ENCODE peak calls at places on chromosome 3, in seven cellular contexts. One of them, this sample, is unnamed.
A peak's percentile ranks its signal among the peaks of the same experiment; 100 is the strongest.

GRCh38 chr3:24523988-24524727 is 29.5 kb upstream of the THRB start:
- DNase-seq in stimulated activated CD8-positive, alpha-beta memory T cell treated with anti-CD3 and anti-CD28 coated beads, Interleukin-15, amount 100 ng/mL, for 4 hours: no peak
- DNase-seq in iris pigment epithelial cell: peak; percentile 36
- DNase-seq in M059J: peak; percentile 57
- DNase-seq in NCI-H2171 treated with DMSO at 0.1 percent for 48 hours: no peak
- DNase-seq in NCI-H2081: no peak
- DNase-seq in mucosa of gallbladder: no peak
- DNase-seq in this sample: no peak

GRCh38 chr3:112894258-112894657 is 47.6 kb upstream of the CD200R1L start:
- DNase-seq in NCI-H2081: no peak
- DNase-seq in mucosa of gallbladder: no peak
- DNase-seq in iris pigment epithelial cell: peak; percentile 40
- DNase-seq in M059J: peak; percentile 92
- DNase-seq in NCI-H2171 treated with DMSO at 0.1 percent for 48 hours: no peak
- DNase-seq in stimulated activated CD8-positive, alpha-beta memory T cell treated with anti-CD3 and anti-CD28 coated beads, Interleukin-15, amount 100 ng/mL, for 4 hours: no peak
- DNase-seq in this sample: no peak

GRCh38 chr3:122619040-122619439 is 41.6 kb downstream of the PARP15 start:
- DNase-seq in mucosa of gallbladder: no peak
- DNase-seq in NCI-H2081: no peak
- DNase-seq in stimulated activated CD8-positive, alpha-beta memory T cell treated with anti-CD3 and anti-CD28 coated beads, Interleukin-15, amount 100 ng/mL, for 4 hours: no peak
- DNase-seq in M059J: peak; percentile 15
- DNase-seq in NCI-H2171 treated with DMSO at 0.1 percent for 48 hours: no peak
- DNase-seq in iris pigment epithelial cell: no peak
- DNase-seq in this sample: no peak

GRCh38 chr3:108292905-108293328 is 3.4 kb upstream of the HHLA2 start:
- DNase-seq in mucosa of gallbladder: no peak
- DNase-seq in iris pigment epithelial cell: no peak
- DNase-seq in NCI-H2171 treated with DMSO at 0.1 percent for 48 hours: no peak
- DNase-seq in stimulated activated CD8-positive, alpha-beta memory T cell treated with anti-CD3 and anti-CD28 coated beads, Interleukin-15, amount 100 ng/mL, for 4 hours: no peak
- DNase-seq in NCI-H2081: no peak
- DNase-seq in M059J: no peak
- DNase-seq in this sample: no peak

GRCh38 chr3:184805351-184806038 is 6.5 kb upstream of the VPS8 start:
- DNase-seq in iris pigment epithelial cell: peak; percentile 46
- DNase-seq in NCI-H2081: peak; percentile 34
- DNase-seq in stimulated activated CD8-positive, alpha-beta memory T cell treated with anti-CD3 and anti-CD28 coated beads, Interleukin-15, amount 100 ng/mL, for 4 hours: no peak
- DNase-seq in M059J: peak; percentile 27
- DNase-seq in mucosa of gallbladder: peak; percentile 29
- DNase-seq in NCI-H2171 treated with DMSO at 0.1 percent for 48 hours: peak; percentile 20
- DNase-seq in this sample: peak; percentile 69

GRCh38 chr3:30693470-30694120 is 87.2 kb downstream of the TGFBR2 start:
- DNase-seq in NCI-H2081: peak; percentile 73
- DNase-seq in iris pigment epithelial cell: peak; percentile 75
- DNase-seq in NCI-H2171 treated with DMSO at 0.1 percent for 48 hours: peak; percentile 62
- DNase-seq in stimulated activated CD8-positive, alpha-beta memory T cell treated with anti-CD3 and anti-CD28 coated beads, Interleukin-15, amount 100 ng/mL, for 4 hours: peak; percentile 19
- DNase-seq in mucosa of gallbladder: peak; percentile 50
- DNase-seq in M059J: peak; percentile 64
- DNase-seq in this sample: peak; percentile 17

GRCh38 chr3:117144832-117145231 is 435.3 kb downstream of the TUSC7 start:
- DNase-seq in iris pigment epithelial cell: no peak
- DNase-seq in M059J: no peak
- DNase-seq in NCI-H2171 treated with DMSO at 0.1 percent for 48 hours: no peak
- DNase-seq in mucosa of gallbladder: no peak
- DNase-seq in stimulated activated CD8-positive, alpha-beta memory T cell treated with anti-CD3 and anti-CD28 coated beads, Interleukin-15, amount 100 ng/mL, for 4 hours: no peak
- DNase-seq in NCI-H2081: no peak
- DNase-seq in this sample: no peak

GRCh38 chr3:138976047-138976446 is 29.0 kb downstream of the FOXL2NB start:
- DNase-seq in NCI-H2081: no peak
- DNase-seq in stimulated activated CD8-positive, alpha-beta memory T cell treated with anti-CD3 and anti-CD28 coated beads, Interleukin-15, amount 100 ng/mL, for 4 hours: no peak
- DNase-seq in NCI-H2171 treated with DMSO at 0.1 percent for 48 hours: no peak
- DNase-seq in mucosa of gallbladder: no peak
- DNase-seq in iris pigment epithelial cell: no peak
- DNase-seq in M059J: no peak
- DNase-seq in this sample: no peak

GRCh38 chr3:134516905-134517304 is 31.0 kb downstream of the CEP63 start:
- DNase-seq in M059J: no peak
- DNase-seq in iris pigment epithelial cell: no peak
- DNase-seq in NCI-H2081: no peak
- DNase-seq in NCI-H2171 treated with DMSO at 0.1 percent for 48 hours: peak; percentile 78
- DNase-seq in mucosa of gallbladder: no peak
- DNase-seq in stimulated activated CD8-positive, alpha-beta memory T cell treated with anti-CD3 and anti-CD28 coated beads, Interleukin-15, amount 100 ng/mL, for 4 hours: no peak
- DNase-seq in this sample: no peak

GRCh38 chr3:63290686-63291085 is 12.6 kb downstream of the SYNPR start:
- DNase-seq in NCI-H2171 treated with DMSO at 0.1 percent for 48 hours: no peak
- DNase-seq in NCI-H2081: no peak
- DNase-seq in mucosa of gallbladder: no peak
- DNase-seq in iris pigment epithelial cell: no peak
- DNase-seq in stimulated activated CD8-positive, alpha-beta memory T cell treated with anti-CD3 and anti-CD28 coated beads, Interleukin-15, amount 100 ng/mL, for 4 hours: no peak
- DNase-seq in M059J: no peak
- DNase-seq in this sample: no peak

GRCh38 chr3:38834110-38834509 is 18.1 kb upstream of the SCN10A start:
- DNase-seq in iris pigment epithelial cell: peak; percentile 93
- DNase-seq in NCI-H2081: peak; percentile 42
- DNase-seq in NCI-H2171 treated with DMSO at 0.1 percent for 48 hours: no peak
- DNase-seq in M059J: peak; percentile 84
- DNase-seq in mucosa of gallbladder: peak; percentile 21
- DNase-seq in stimulated activated CD8-positive, alpha-beta memory T cell treated with anti-CD3 and anti-CD28 coated beads, Interleukin-15, amount 100 ng/mL, for 4 hours: no peak
- DNase-seq in this sample: peak; percentile 20

GRCh38 chr3:133821767-133822638 is 16.4 kb downstream of the SRPRB start:
- DNase-seq in stimulated activated CD8-positive, alpha-beta memory T cell treated with anti-CD3 and anti-CD28 coated beads, Interleukin-15, amount 100 ng/mL, for 4 hours: no peak
- DNase-seq in mucosa of gallbladder: peak; percentile 40
- DNase-seq in iris pigment epithelial cell: peak; percentile 47
- DNase-seq in NCI-H2171 treated with DMSO at 0.1 percent for 48 hours: no peak
- DNase-seq in M059J: peak; percentile 91
- DNase-seq in NCI-H2081: peak; percentile 21
- DNase-seq in this sample: peak; percentile 9

GRCh38 chr3:59641169-59641914 is 591.5 kb upstream of the CFAP20DC start:
- DNase-seq in NCI-H2081: no peak
- DNase-seq in mucosa of gallbladder: peak; percentile 61
- DNase-seq in M059J: no peak
- DNase-seq in iris pigment epithelial cell: no peak
- DNase-seq in NCI-H2171 treated with DMSO at 0.1 percent for 48 hours: no peak
- DNase-seq in stimulated activated CD8-positive, alpha-beta memory T cell treated with anti-CD3 and anti-CD28 coated beads, Interleukin-15, amount 100 ng/mL, for 4 hours: no peak
- DNase-seq in this sample: no peak

GRCh38 chr3:123431658-123432323 is 17.1 kb downstream of the ADCY5 start:
- DNase-seq in stimulated activated CD8-positive, alpha-beta memory T cell treated with anti-CD3 and anti-CD28 coated beads, Interleukin-15, amount 100 ng/mL, for 4 hours: no peak
- DNase-seq in M059J: peak; percentile 88
- DNase-seq in mucosa of gallbladder: no peak
- DNase-seq in iris pigment epithelial cell: no peak
- DNase-seq in NCI-H2081: no peak
- DNase-seq in NCI-H2171 treated with DMSO at 0.1 percent for 48 hours: no peak
- DNase-seq in this sample: peak; percentile 22

GRCh38 chr3:182941719-182942118 is 38.6 kb downstream of the DCUN1D1 start:
- DNase-seq in NCI-H2171 treated with DMSO at 0.1 percent for 48 hours: no peak
- DNase-seq in M059J: no peak
- DNase-seq in NCI-H2081: no peak
- DNase-seq in stimulated activated CD8-positive, alpha-beta memory T cell treated with anti-CD3 and anti-CD28 coated beads, Interleukin-15, amount 100 ng/mL, for 4 hours: no peak
- DNase-seq in mucosa of gallbladder: no peak
- DNase-seq in iris pigment epithelial cell: no peak
- DNase-seq in this sample: no peak

GRCh38 chr3:49924683-49925082 is 4.9 kb downstream of the MON1A start:
- DNase-seq in NCI-H2081: no peak
- DNase-seq in stimulated activated CD8-positive, alpha-beta memory T cell treated with anti-CD3 and anti-CD28 coated beads, Interleukin-15, amount 100 ng/mL, for 4 hours: no peak
- DNase-seq in NCI-H2171 treated with DMSO at 0.1 percent for 48 hours: no peak
- DNase-seq in M059J: peak; percentile 73
- DNase-seq in mucosa of gallbladder: no peak
- DNase-seq in iris pigment epithelial cell: peak; percentile 97
- DNase-seq in this sample: no peak

GRCh38 chr3:141112686-141113255 is 61.6 kb downstream of the SPSB4 start:
- DNase-seq in NCI-H2171 treated with DMSO at 0.1 percent for 48 hours: no peak
- DNase-seq in M059J: no peak
- DNase-seq in stimulated activated CD8-positive, alpha-beta memory T cell treated with anti-CD3 and anti-CD28 coated beads, Interleukin-15, amount 100 ng/mL, for 4 hours: no peak
- DNase-seq in NCI-H2081: no peak
- DNase-seq in mucosa of gallbladder: no peak
- DNase-seq in iris pigment epithelial cell: no peak
- DNase-seq in this sample: no peak

GRCh38 chr3:128278761-128279593 is 125.7 kb downstream of the EEFSEC start:
- DNase-seq in stimulated activated CD8-positive, alpha-beta memory T cell treated with anti-CD3 and anti-CD28 coated beads, Interleukin-15, amount 100 ng/mL, for 4 hours: no peak
- DNase-seq in NCI-H2171 treated with DMSO at 0.1 percent for 48 hours: no peak
- DNase-seq in mucosa of gallbladder: peak; percentile 57
- DNase-seq in M059J: peak; percentile 96
- DNase-seq in NCI-H2081: peak; percentile 68
- DNase-seq in iris pigment epithelial cell: peak; percentile 76
- DNase-seq in this sample: peak; percentile 56

GRCh38 chr3:117998071-117998470 is 1036.6 kb downstream of the IGSF11 start:
- DNase-seq in mucosa of gallbladder: no peak
- DNase-seq in NCI-H2081: no peak
- DNase-seq in NCI-H2171 treated with DMSO at 0.1 percent for 48 hours: no peak
- DNase-seq in iris pigment epithelial cell: peak; percentile 5
- DNase-seq in stimulated activated CD8-positive, alpha-beta memory T cell treated with anti-CD3 and anti-CD28 coated beads, Interleukin-15, amount 100 ng/mL, for 4 hours: no peak
- DNase-seq in M059J: peak; percentile 15
- DNase-seq in this sample: no peak

GRCh38 chr3:150384517-150385212 is 23.4 kb upstream of the TSC22D2 start:
- DNase-seq in NCI-H2081: no peak
- DNase-seq in NCI-H2171 treated with DMSO at 0.1 percent for 48 hours: no peak
- DNase-seq in stimulated activated CD8-positive, alpha-beta memory T cell treated with anti-CD3 and anti-CD28 coated beads, Interleukin-15, amount 100 ng/mL, for 4 hours: no peak
- DNase-seq in mucosa of gallbladder: peak; percentile 33
- DNase-seq in M059J: no peak
- DNase-seq in iris pigment epithelial cell: peak; percentile 33
- DNase-seq in this sample: peak; percentile 21

GRCh38 chr3:134600685-134601502 is 49.9 kb downstream of the KY start:
- DNase-seq in NCI-H2081: peak; percentile 74
- DNase-seq in M059J: peak; percentile 74
- DNase-seq in NCI-H2171 treated with DMSO at 0.1 percent for 48 hours: peak; percentile 65
- DNase-seq in iris pigment epithelial cell: peak; percentile 71
- DNase-seq in stimulated activated CD8-positive, alpha-beta memory T cell treated with anti-CD3 and anti-CD28 coated beads, Interleukin-15, amount 100 ng/mL, for 4 hours: no peak
- DNase-seq in mucosa of gallbladder: peak; percentile 34
- DNase-seq in this sample: peak; percentile 56

GRCh38 chr3:9934993-9935392 is 1.4 kb downstream of the CRELD1 start:
- DNase-seq in M059J: no peak
- DNase-seq in NCI-H2081: no peak
- DNase-seq in stimulated activated CD8-positive, alpha-beta memory T cell treated with anti-CD3 and anti-CD28 coated beads, Interleukin-15, amount 100 ng/mL, for 4 hours: no peak
- DNase-seq in NCI-H2171 treated with DMSO at 0.1 percent for 48 hours: no peak
- DNase-seq in mucosa of gallbladder: no peak
- DNase-seq in iris pigment epithelial cell: no peak
- DNase-seq in this sample: no peak

GRCh38 chr3:175805825-175806224 is 946.7 kb downstream of the NAALADL2 start:
- DNase-seq in NCI-H2081: no peak
- DNase-seq in M059J: no peak
- DNase-seq in NCI-H2171 treated with DMSO at 0.1 percent for 48 hours: no peak
- DNase-seq in mucosa of gallbladder: no peak
- DNase-seq in stimulated activated CD8-positive, alpha-beta memory T cell treated with anti-CD3 and anti-CD28 coated beads, Interleukin-15, amount 100 ng/mL, for 4 hours: no peak
- DNase-seq in iris pigment epithelial cell: no peak
- DNase-seq in this sample: no peak

GRCh38 chr3:58260733-58261132 is 23.1 kb downstream of the ABHD6 start:
- DNase-seq in NCI-H2081: no peak
- DNase-seq in M059J: peak; percentile 76
- DNase-seq in NCI-H2171 treated with DMSO at 0.1 percent for 48 hours: peak; percentile 62
- DNase-seq in mucosa of gallbladder: no peak
- DNase-seq in stimulated activated CD8-positive, alpha-beta memory T cell treated with anti-CD3 and anti-CD28 coated beads, Interleukin-15, amount 100 ng/mL, for 4 hours: no peak
- DNase-seq in iris pigment epithelial cell: peak; percentile 59
- DNase-seq in this sample: no peak

GRCh38 chr3:31250116-31250813 is 282.5 kb upstream of the STT3B start:
- DNase-seq in M059J: peak; percentile 80
- DNase-seq in NCI-H2171 treated with DMSO at 0.1 percent for 48 hours: no peak
- DNase-seq in mucosa of gallbladder: no peak
- DNase-seq in NCI-H2081: no peak
- DNase-seq in stimulated activated CD8-positive, alpha-beta memory T cell treated with anti-CD3 and anti-CD28 coated beads, Interleukin-15, amount 100 ng/mL, for 4 hours: no peak
- DNase-seq in iris pigment epithelial cell: peak; percentile 9
- DNase-seq in this sample: no peak

GRCh38 chr3:56288258-56288657 is 180.0 kb downstream of the ERC2 start:
- DNase-seq in NCI-H2081: no peak
- DNase-seq in iris pigment epithelial cell: no peak
- DNase-seq in M059J: no peak
- DNase-seq in mucosa of gallbladder: no peak
- DNase-seq in NCI-H2171 treated with DMSO at 0.1 percent for 48 hours: no peak
- DNase-seq in stimulated activated CD8-positive, alpha-beta memory T cell treated with anti-CD3 and anti-CD28 coated beads, Interleukin-15, amount 100 ng/mL, for 4 hours: no peak
- DNase-seq in this sample: no peak

GRCh38 chr3:150331978-150332568 is 76.0 kb upstream of the TSC22D2 start:
- DNase-seq in iris pigment epithelial cell: no peak
- DNase-seq in NCI-H2081: no peak
- DNase-seq in mucosa of gallbladder: no peak
- DNase-seq in M059J: no peak
- DNase-seq in NCI-H2171 treated with DMSO at 0.1 percent for 48 hours: no peak
- DNase-seq in stimulated activated CD8-positive, alpha-beta memory T cell treated with anti-CD3 and anti-CD28 coated beads, Interleukin-15, amount 100 ng/mL, for 4 hours: no peak
- DNase-seq in this sample: no peak

GRCh38 chr3:184145120-184145524 is 10.0 kb downstream of the EIF2B5 start:
- DNase-seq in stimulated activated CD8-positive, alpha-beta memory T cell treated with anti-CD3 and anti-CD28 coated beads, Interleukin-15, amount 100 ng/mL, for 4 hours: no peak
- DNase-seq in iris pigment epithelial cell: peak; percentile 60
- DNase-seq in mucosa of gallbladder: peak; percentile 74
- DNase-seq in M059J: peak; percentile 76
- DNase-seq in NCI-H2171 treated with DMSO at 0.1 percent for 48 hours: peak; percentile 83
- DNase-seq in NCI-H2081: peak; percentile 84
- DNase-seq in this sample: peak; percentile 49

GRCh38 chr3:176172430-176172954 is 1024.8 kb downstream of the TBL1XR1 start:
- DNase-seq in mucosa of gallbladder: no peak
- DNase-seq in stimulated activated CD8-positive, alpha-beta memory T cell treated with anti-CD3 and anti-CD28 coated beads, Interleukin-15, amount 100 ng/mL, for 4 hours: no peak
- DNase-seq in iris pigment epithelial cell: no peak
- DNase-seq in NCI-H2171 treated with DMSO at 0.1 percent for 48 hours: no peak
- DNase-seq in NCI-H2081: no peak
- DNase-seq in M059J: no peak
- DNase-seq in this sample: no peak

GRCh38 chr3:53175613-53176537 is 14.9 kb downstream of the PRKCD start:
- DNase-seq in NCI-H2171 treated with DMSO at 0.1 percent for 48 hours: no peak
- DNase-seq in M059J: no peak
- DNase-seq in iris pigment epithelial cell: peak; percentile 41
- DNase-seq in NCI-H2081: no peak
- DNase-seq in stimulated activated CD8-positive, alpha-beta memory T cell treated with anti-CD3 and anti-CD28 coated beads, Interleukin-15, amount 100 ng/mL, for 4 hours: no peak
- DNase-seq in mucosa of gallbladder: no peak
- DNase-seq in this sample: no peak